ENCODE peak calls at places on chromosomes 1 and 21, in four cellular contexts. V is right cardiac atrium; Q is CD8-positive, alpha-beta T cell; H is HepG2. M is an unnamed sample.

GRCh38 chr1:92691937-92692336 is 93.0 kb downstream of the EVI5 start:
- DNase-seq in V (no peak), Q (no peak), H (no peak), M (no peak)

GRCh38 chr1:2230781-2231666 is 2.9 kb downstream of the SKI start:
- DNase-seq in V (no peak), Q (peak), H (no peak), M (peak)

GRCh38 chr1:97562096-97562495 is 358.7 kb downstream of the DPYD start:
- DNase-seq in V (no peak), Q (no peak), H (no peak), M (no peak)

GRCh38 chr1:53316742-53317650 is 10.9 kb downstream of the LRP8 start:
- DNase-seq in V (no peak), Q (no peak), H (no peak), M (peak)

GRCh38 chr1:199272690-199273089 is 633.9 kb downstream of the PTPRC start:
- DNase-seq in V (peak), Q (no peak), H (no peak), M (peak)

GRCh38 chr1:197210426-197210825 is 57.6 kb upstream of the CRB1 start:
- DNase-seq in V (no peak), Q (no peak), H (no peak), M (no peak)

GRCh38 chr1:201675143-201675542 is 136.2 kb downstream of the NAV1 start:
- DNase-seq in V (peak), Q (no peak), H (no peak), M (peak)

GRCh38 chr1:94069649-94070285 is 51.2 kb downstream of the ABCA4 start:
- DNase-seq in V (no peak), Q (no peak), H (no peak), M (no peak)

GRCh38 chr1:10782491-10783244 is 13.8 kb downstream of the CASZ1 start:
- DNase-seq in V (no peak), Q (no peak), H (no peak), M (peak)

GRCh38 chr1:228332797-228333738 is 73.6 kb downstream of the TRIM11 start:
- DNase-seq in V (no peak), Q (no peak), H (no peak), M (peak)

GRCh38 chr1:202862672-202863560 is 26.0 kb downstream of the RABIF start:
- DNase-seq in V (no peak), Q (no peak), H (peak), M (no peak)

GRCh38 chr1:118821801-118822200 is 166.3 kb downstream of the TBX15 start:
- DNase-seq in V (no peak), Q (no peak), H (no peak), M (no peak)

GRCh38 chr1:220511785-220512184 is 16.2 kb upstream of the MARK1 start:
- DNase-seq in V (peak), Q (no peak), H (peak), M (no peak)

GRCh38 chr1:2023187-2023586 is 4.0 kb downstream of the GABRD start:
- DNase-seq in V (no peak), Q (no peak), H (no peak), M (no peak)

GRCh38 chr1:59541891-59542290 is 245.0 kb downstream of the FGGY start:
- DNase-seq in V (no peak), Q (no peak), H (no peak), M (no peak)

GRCh38 chr1:231020816-231021215 is 19.2 kb downstream of the FAM89A start:
- DNase-seq in V (no peak), Q (no peak), H (no peak), M (no peak)

GRCh38 chr1:231023150-231023549 is 16.9 kb downstream of the FAM89A start:
- DNase-seq in V (no peak), Q (no peak), H (no peak), M (no peak)

GRCh38 chr1:231020139-231020601 is 19.9 kb downstream of the FAM89A start:
- DNase-seq in V (no peak), Q (no peak), H (no peak), M (no peak)

GRCh38 chr1:231019711-231020110 is 20.3 kb downstream of the FAM89A start:
- DNase-seq in V (no peak), Q (no peak), H (no peak), M (no peak)

GRCh38 chr1:231021540-231022031 is 18.5 kb downstream of the FAM89A start:
- DNase-seq in V (no peak), Q (no peak), H (no peak), M (no peak)
- H3K27ac ChIP-seq in V (peak), Q (no peak), H (no peak), M (no peak)

GRCh38 chr1:46160212-46160611 is 14.7 kb upstream of the TSPAN1 start:
- DNase-seq in V (no peak), Q (no peak), H (no peak), M (no peak)

GRCh38 chr1:46157916-46158311 is 17.0 kb upstream of the TSPAN1 start:
- DNase-seq in V (no peak), Q (no peak), H (no peak), M (no peak)

GRCh38 chr1:46159516-46159915 is 15.4 kb upstream of the TSPAN1 start:
- DNase-seq in V (no peak), Q (no peak), H (no peak), M (no peak)

GRCh38 chr1:46153732-46154131 is 21.2 kb upstream of the TSPAN1 start:
- DNase-seq in V (no peak), Q (no peak), H (no peak), M (no peak)

DNA sequence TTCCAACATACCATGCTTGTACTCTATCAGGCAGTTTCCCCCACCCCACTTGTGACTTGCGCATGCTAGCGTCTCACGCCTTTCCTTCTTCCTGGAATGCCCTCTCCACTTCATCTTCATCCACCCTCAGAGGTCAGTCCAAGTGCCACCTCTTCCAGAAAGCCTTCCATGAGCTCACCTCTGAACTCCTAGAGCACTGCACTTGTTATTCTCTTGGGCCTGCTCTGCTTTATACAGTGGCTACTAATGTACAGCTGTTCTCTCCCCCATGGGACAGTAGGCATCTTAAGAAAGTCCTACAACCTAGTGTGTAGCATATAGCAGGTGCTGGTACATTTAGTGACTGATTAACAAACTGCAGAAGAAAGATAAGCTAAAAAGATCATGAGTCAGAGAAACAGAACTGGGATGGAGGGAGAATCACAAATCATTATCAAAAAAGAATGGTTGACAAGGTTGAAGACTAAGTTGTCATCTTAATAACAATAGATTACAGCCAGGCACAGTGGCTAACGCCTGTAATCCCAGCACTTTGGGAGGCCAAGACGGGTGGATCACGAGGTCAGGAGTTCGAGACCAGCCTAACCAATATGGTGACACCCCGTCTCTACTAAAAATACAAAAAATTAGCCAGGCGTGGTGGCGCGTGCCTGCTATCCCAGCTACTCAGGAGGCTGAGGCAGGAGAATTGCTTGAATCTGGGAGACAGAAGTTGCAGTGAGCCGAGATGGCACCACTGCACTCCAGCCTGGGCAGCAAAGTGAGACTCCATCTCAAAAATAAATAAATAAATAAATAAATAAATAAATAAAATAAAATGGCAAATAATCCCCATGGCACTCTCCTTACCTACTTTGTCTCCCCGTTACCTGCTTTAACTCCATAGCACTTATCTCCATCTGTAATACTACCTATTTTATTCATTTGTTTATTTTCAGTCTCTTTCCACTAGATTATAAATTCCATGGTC is 16.3 kb upstream of the TSPAN1 start:
- DNase-seq in V (no peak), Q (no peak), H (no peak), M (no peak)
- H3K27ac ChIP-seq in V (no peak), Q (no peak), H (no peak), M (no peak)

DNA sequence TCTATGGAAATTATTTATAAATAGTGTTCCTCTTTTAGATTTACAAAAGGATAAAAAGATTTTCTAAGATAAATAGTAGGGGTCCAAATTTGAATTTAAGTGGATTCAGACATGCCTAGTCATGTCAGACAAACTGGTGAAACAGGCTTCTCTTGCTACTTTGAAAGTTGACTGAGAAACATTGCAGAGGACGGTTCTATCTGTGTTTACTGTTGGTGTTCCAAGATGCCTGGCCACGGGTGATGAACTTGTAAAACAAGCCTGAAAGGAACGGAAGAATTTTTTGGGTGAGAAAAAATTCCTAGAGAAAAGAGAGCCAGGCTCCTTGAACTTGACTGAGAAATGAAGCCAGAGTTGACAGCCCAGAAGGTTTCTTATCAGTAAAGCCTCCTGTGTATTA is 2.2 kb downstream of the KRTAP19-1 start:
- DNase-seq in V (no peak), Q (no peak), H (no peak), M (no peak)
- H3K27ac ChIP-seq in V (no peak), Q (no peak), H (no peak), M (no peak)

GRCh38 chr1:23574265-23574754 is 15.0 kb upstream of the ID3 start:
- DNase-seq in V (no peak), Q (no peak), H (no peak), M (no peak)
- H3K27ac ChIP-seq in V (no peak), Q (no peak), H (no peak), M (peak)

DNA sequence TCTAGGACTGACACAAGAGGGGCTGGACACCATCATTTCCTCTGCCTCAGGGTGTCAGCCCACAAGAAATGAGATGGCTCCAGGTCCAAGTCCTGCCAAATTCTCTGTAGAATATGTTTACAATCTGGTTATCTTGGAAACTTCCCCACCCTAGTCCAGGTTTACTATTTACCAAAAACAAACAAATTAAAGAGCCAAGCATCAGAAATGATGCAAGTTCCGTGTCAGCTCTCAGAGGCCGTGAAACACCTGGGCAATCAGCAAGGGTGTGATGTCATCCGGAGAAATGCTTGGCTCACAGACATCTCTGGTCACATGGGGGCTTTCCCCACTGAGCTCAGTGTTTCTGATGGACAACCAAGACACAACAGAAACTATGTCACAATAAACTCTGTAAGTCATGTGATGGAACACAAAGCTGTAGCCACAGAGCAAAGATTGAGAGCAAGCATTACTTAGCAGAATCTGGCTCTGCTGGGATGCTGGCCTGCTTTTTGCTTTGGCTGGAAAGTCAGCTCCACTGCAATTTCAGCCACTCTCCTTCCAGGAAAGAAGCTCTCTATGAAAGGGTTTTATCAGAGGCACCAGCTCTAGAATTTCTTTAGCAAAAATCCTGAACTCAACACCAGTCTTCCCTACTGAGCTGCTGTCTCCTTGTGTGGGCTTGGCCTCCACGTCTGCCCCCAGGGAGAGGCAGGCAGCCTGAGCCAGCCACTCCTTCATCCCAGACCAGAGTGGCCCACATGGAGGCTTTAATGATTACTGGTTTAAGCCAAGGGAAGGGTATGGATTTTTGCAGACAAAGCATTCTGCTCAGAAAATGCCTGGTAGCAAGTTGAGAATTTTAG is 55.9 kb downstream of the NENF start:
- DNase-seq in V (peak), Q (no peak), H (peak), M (peak)
- H3K27ac ChIP-seq in V (no peak), Q (no peak), H (no peak), M (peak)

GRCh38 chr1:231126181-231126580 is 35.7 kb upstream of the TRIM67 start:
- DNase-seq in V (no peak), Q (no peak), H (no peak), M (no peak)

GRCh38 chr1:231124746-231125145 is 37.1 kb upstream of the TRIM67 start:
- DNase-seq in V (no peak), Q (no peak), H (peak), M (no peak)

GRCh38 chr1:231118704-231119453 is 43.0 kb upstream of the TRIM67 start:
- DNase-seq in V (no peak), Q (no peak), H (no peak), M (no peak)

GRCh38 chr1:231121533-231121932 is 40.3 kb upstream of the TRIM67 start:
- DNase-seq in V (peak), Q (no peak), H (no peak), M (no peak)

DNA sequence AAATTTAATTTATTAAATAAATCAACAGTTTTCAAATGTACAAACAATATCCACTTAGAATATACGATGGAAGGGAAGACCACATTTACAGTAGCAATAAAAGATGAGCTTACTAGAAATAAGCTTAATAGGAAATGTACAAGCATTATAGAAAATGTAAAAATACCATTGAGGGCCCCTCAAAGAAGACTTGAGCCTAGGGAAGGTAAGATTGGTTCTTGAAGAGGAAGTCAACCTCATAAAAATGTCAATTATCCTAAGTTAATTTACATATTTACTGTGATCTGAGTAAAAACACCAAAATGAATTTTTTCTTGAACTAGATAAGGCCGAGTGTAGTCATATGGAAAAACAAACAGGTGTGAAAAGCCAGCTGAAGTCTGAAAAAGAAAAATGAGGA is 39.7 kb upstream of the TRIM67 start:
- DNase-seq in V (no peak), Q (no peak), H (no peak), M (no peak)
- H3K27ac ChIP-seq in V (no peak), Q (no peak), H (no peak), M (no peak)

GRCh38 chr1:869499-870244 is 54.1 kb upstream of the SAMD11 start:
- DNase-seq in V (peak), Q (peak), H (peak), M (peak)
- H3K27ac ChIP-seq in V (no peak), Q (no peak), H (no peak), M (no peak)

GRCh38 chr1:21633992-21634475 is 35.1 kb downstream of the RAP1GAP start:
- DNase-seq in V (no peak), Q (no peak), H (no peak), M (no peak)
- H3K27ac ChIP-seq in V (no peak), Q (no peak), H (no peak), M (no peak)

GRCh38 chr1:78004719-78005346 is at the start of gene DNAJB4:
- DNase-seq in V (peak), Q (peak), H (peak), M (peak)
- H3K27ac ChIP-seq in V (peak), Q (peak), H (peak), M (peak)

M was measured in aorta.